ENCODE peak calls at places on chromosome 4, in five cellular contexts. X is CD4-positive, CD25-positive, alpha-beta regulatory T cell; V is brain microvascular endothelial cell; N is adipocyte; I is heart left ventricle. Z is an unnamed sample.

GRCh38 chr4:24657768-24658617 is 73.6 kb upstream of the DHX15 start:
- DNase-seq in X (no peak), V (peak; percentile 64), N (peak; percentile 49), I (peak; percentile 41), Z (peak; percentile 61)

GRCh38 chr4:76960014-76960413 is 10.5 kb downstream of the SEPTIN11 start:
- DNase-seq in X (no peak), V (no peak), N (no peak), I (no peak), Z (no peak)

GRCh38 chr4:33060873-33061542 is 2340.8 kb downstream of the PCDH7 start:
- DNase-seq in X (no peak), V (peak; percentile 50), N (peak; percentile 80), I (no peak), Z (no peak)

GRCh38 chr4:173538148-173538902 is 8.3 kb upstream of the HAND2 start:
- DNase-seq in X (no peak), V (no peak), N (peak; percentile 41), I (peak; percentile 70), Z (no peak)

GRCh38 chr4:153344131-153345010 is at the start of gene MND1:
- DNase-seq in X (peak; percentile 86), V (peak; percentile 54), N (peak; percentile 94), I (peak; percentile 87), Z (peak; percentile 86)

GRCh38 chr4:185387957-185388356 is 7.8 kb downstream of the LRP2BP start:
- DNase-seq in X (no peak), V (no peak), N (no peak), I (no peak), Z (no peak)

GRCh38 chr4:157961591-157961990 is 211.2 kb downstream of the GASK1B start:
- DNase-seq in X (no peak), V (no peak), N (no peak), I (no peak), Z (no peak)

GRCh38 chr4:53906786-53907185 is 157.6 kb downstream of the CHIC2 start:
- DNase-seq in X (no peak), V (no peak), N (peak; percentile 19), I (no peak), Z (no peak)

GRCh38 chr4:185182196-185182595 is 21.6 kb downstream of the CFAP97 start:
- DNase-seq in X (no peak), V (no peak), N (no peak), I (no peak), Z (no peak)

GRCh38 chr4:133597252-133597651 is 448.2 kb downstream of the PCDH10 start:
- DNase-seq in X (no peak), V (no peak), N (peak; percentile 18), I (no peak), Z (no peak)

GRCh38 chr4:85812776-85813175 is 337.8 kb downstream of the ARHGAP24 start:
- DNase-seq in X (no peak), V (peak; percentile 64), N (no peak), I (no peak), Z (no peak)

GRCh38 chr4:7918981-7919380 is 20.7 kb downstream of the AFAP1 start:
- DNase-seq in X (no peak), V (no peak), N (peak; percentile 55), I (no peak), Z (no peak)

GRCh38 chr4:60605651-60606354 is 594.3 kb upstream of the ADGRL3 start:
- DNase-seq in X (no peak), V (peak; percentile 53), N (peak; percentile 84), I (no peak), Z (no peak)

GRCh38 chr4:162939086-162939485 is 227.6 kb downstream of the NAF1 start:
- DNase-seq in X (no peak), V (no peak), N (peak; percentile 1), I (no peak), Z (no peak)

GRCh38 chr4:54228563-54229501 is at the start of gene PDGFRA:
- DNase-seq in X (no peak), V (peak; percentile 18), N (peak; percentile 96), I (peak; percentile 67), Z (peak; percentile 47)

GRCh38 chr4:154064244-154064643 is 275.4 kb upstream of the SFRP2 start:
- DNase-seq in X (no peak), V (no peak), N (no peak), I (no peak), Z (no peak)

GRCh38 chr4:103075894-103076776 is at the start of gene SLC9B2:
- DNase-seq in X (peak; percentile 39), V (peak; percentile 62), N (peak; percentile 86), I (peak; percentile 79), Z (peak; percentile 51)

GRCh38 chr4:47752214-47752613 is 85.7 kb downstream of the CORIN start:
- DNase-seq in X (no peak), V (no peak), N (no peak), I (no peak), Z (no peak)

GRCh38 chr4:7337196-7338058 is 97.3 kb downstream of the PSAPL1 start:
- DNase-seq in X (no peak), V (no peak), N (no peak), I (no peak), Z (no peak)

GRCh38 chr4:41391271-41391670 is 134.5 kb downstream of the UCHL1 start:
- DNase-seq in X (no peak), V (no peak), N (no peak), I (no peak), Z (no peak)

GRCh38 chr4:25065451-25065850 is 34.7 kb upstream of the LGI2 start:
- DNase-seq in X (no peak), V (no peak), N (no peak), I (no peak), Z (no peak)

GRCh38 chr4:118865091-118865708 is 23.5 kb upstream of the SYNPO2 start:
- DNase-seq in X (no peak), V (peak; percentile 51), N (peak; percentile 69), I (no peak), Z (peak; percentile 41)

GRCh38 chr4:11480683-11481082 is 52.0 kb upstream of the HS3ST1 start:
- DNase-seq in X (no peak), V (no peak), N (no peak), I (peak; percentile 40), Z (peak; percentile 52)

GRCh38 chr4:76802546-76803021 is 95.4 kb downstream of the SOWAHB start:
- DNase-seq in X (no peak), V (peak; percentile 27), N (no peak), I (no peak), Z (no peak)

GRCh38 chr4:150209140-150209829 is 131.0 kb downstream of the DCLK2 start:
- DNase-seq in X (no peak), V (peak; percentile 66), N (peak; percentile 71), I (peak; percentile 68), Z (peak; percentile 53)

GRCh38 chr4:91243132-91243531 is 1060.6 kb upstream of the GRID2 start:
- DNase-seq in X (no peak), V (no peak), N (no peak), I (peak; percentile 84), Z (peak; percentile 61)

GRCh38 chr4:113869743-113870375 is 108.3 kb upstream of the CAMK2D start:
- DNase-seq in X (no peak), V (peak; percentile 69), N (peak; percentile 13), I (no peak), Z (no peak)

GRCh38 chr4:170271723-170272122 is 182.0 kb upstream of the AADAT start:
- DNase-seq in X (no peak), V (no peak), N (no peak), I (no peak), Z (no peak)

GRCh38 chr4:89829470-89830138 is 7.4 kb downstream of the SNCA start:
- DNase-seq in X (no peak), V (no peak), N (peak; percentile 30), I (no peak), Z (no peak)

GRCh38 chr4:113447061-113447460 is 314.5 kb downstream of the CAMK2D start:
- DNase-seq in X (no peak), V (no peak), N (no peak), I (no peak), Z (no peak)

GRCh38 chr4:25930722-25931354 is 16.8 kb downstream of the SMIM20 start:
- DNase-seq in X (no peak), V (no peak), N (no peak), I (no peak), Z (no peak)

DNA sequence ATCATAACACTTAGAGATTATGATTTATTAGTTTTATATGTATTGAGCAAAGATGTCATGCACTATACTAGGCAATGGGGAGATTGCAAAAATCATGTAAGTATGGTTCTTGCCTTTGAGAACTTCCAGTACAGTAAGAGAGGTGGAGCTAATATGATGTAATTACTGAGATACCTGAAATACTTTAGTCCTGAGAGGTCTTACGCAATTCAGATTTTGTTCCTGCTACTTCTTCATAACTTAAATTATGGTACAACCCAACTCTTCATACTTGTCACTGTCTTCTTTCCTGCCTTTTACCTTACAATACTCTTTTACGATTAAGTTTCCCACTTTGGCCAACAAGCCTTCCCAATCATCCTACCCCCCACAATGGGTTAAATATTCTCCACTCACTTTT is 564.2 kb upstream of the PITX2 start:
- DNase-seq in X (no peak), V (no peak), N (no peak), I (no peak), Z (no peak)
- H3K36me3 ChIP-seq in X (no peaks in the 10 kb centered on the region), V (no peaks in the 10 kb centered on the region), N (no peaks in the 10 kb centered on the region), I (no peaks in the 10 kb centered on the region), Z (no peaks in the 10 kb centered on the region)

DNA sequence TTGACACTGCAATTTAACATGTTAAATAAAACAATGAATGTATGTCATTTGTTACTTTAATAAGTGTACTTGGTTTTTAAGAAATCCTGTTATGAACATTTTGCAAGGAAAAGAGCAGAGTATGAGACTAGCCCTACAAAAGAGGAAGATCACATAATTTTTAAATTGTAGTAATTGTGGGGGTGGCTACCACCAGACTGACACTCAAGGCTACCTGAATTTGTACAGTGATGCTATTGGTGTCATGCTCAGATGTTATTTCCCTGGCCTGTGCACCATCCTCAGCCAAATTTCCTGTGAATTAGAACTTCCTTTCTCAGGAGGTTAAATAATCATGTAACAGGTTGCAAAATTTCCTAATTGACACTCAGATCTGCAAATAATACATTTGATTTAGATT is 157.5 kb downstream of the BANK1 start:
- DNase-seq in X (no peak), V (no peak), N (no peak), I (no peak), Z (no peak)
- H3K36me3 ChIP-seq in X (no peaks in the 10 kb centered on the region), V (no peaks in the 10 kb centered on the region), N (no peaks in the 10 kb centered on the region), I (no peaks in the 10 kb centered on the region), Z (no peaks in the 10 kb centered on the region)

GRCh38 chr4:67161311-67161710 is 384.0 kb downstream of the CENPC start:
- DNase-seq in X (no peak), V (no peak), N (no peak), I (no peak), Z (no peak)
- H3K36me3 ChIP-seq in X (no peaks in the 10 kb centered on the region), V (no peaks in the 10 kb centered on the region), N (no peaks in the 10 kb centered on the region), I (no peaks in the 10 kb centered on the region), Z (no peaks in the 10 kb centered on the region)

DNA sequence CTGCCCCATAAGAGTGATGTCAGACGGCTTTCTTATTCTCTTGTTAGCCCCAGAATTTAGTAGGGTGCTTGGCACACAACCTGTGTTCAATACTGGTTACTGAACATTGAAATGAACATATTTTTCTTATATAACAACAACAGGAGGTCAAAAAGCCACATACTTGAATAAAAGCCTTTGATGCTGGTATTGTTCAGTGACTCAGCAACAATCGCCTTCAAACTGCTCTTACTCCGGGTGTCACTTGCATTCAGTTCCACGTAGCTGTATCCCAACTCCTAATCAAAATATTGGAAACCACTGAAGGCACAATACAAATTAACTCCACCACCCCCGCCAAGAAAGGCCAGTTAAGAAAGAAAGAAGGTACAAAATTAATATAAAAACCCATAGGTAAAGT is 61.5 kb downstream of the RFC1 start:
- DNase-seq in X (no peak), V (peak; percentile 42), N (no peak), I (no peak), Z (no peak)
- H3K36me3 ChIP-seq in X (peaks cover 88% of the 10 kb centered on the region), V (peaks cover 18% of the 10 kb centered on the region), N (peaks cover 56% of the 10 kb centered on the region), I (peaks cover 96% of the 10 kb centered on the region), Z (peaks cover 18% of the 10 kb centered on the region)

Z was measured in lung.